ENCODE peak calls at places on chromosomes 2 and 18, in nine cellular contexts. S, H, F, Q, W, E, T, B and C are unnamed samples. For H3K4me1, the result is how much of the 10 kb centered on the place peaks cover.

GRCh38 chr2:141038341-141038740 is 1092.5 kb downstream of the LRP1B start:
- DNase-seq in E (no peak), H (no peak), T (no peak), Q (no peak), W (no peak), B (no peak), F (no peak), S (no peak), C (no peak)

GRCh38 chr18:52950153-52950552 is 610.2 kb downstream of the DCC start:
- DNase-seq in T (no peak), W (no peak), B (no peak), H (no peak), E (no peak), S (no peak), Q (no peak), F (no peak), C (no peak)

GRCh38 chr18:8389391-8390340 is 219.6 kb upstream of the RAB12 start:
- DNase-seq in S (peak), Q (peak), B (peak), F (peak), T (peak), E (peak), H (no peak), W (peak), C (peak)

GRCh38 chr18:80037869-80038630 is 3.8 kb downstream of the RBFA start:
- DNase-seq in Q (peak), H (no peak), B (no peak), E (no peak), S (no peak), W (no peak), T (no peak), F (no peak), C (no peak)

GRCh38 chr2:65638438-65638837 is 206.0 kb upstream of the SPRED2 start:
- DNase-seq in S (no peak), Q (no peak), W (no peak), F (no peak), T (no peak), E (no peak), H (no peak), B (no peak), C (no peak)

GRCh38 chr2:192438239-192438638 is 243.5 kb upstream of the TMEFF2 start:
- DNase-seq in W (no peak), F (no peak), Q (no peak), T (no peak), E (no peak), S (no peak), B (no peak), H (no peak), C (no peak)

GRCh38 chr2:38700881-38701458 is 35.1 kb downstream of the GALM start:
- DNase-seq in B (no peak), S (no peak), W (no peak), F (no peak), Q (no peak), E (no peak), H (no peak), T (no peak), C (no peak)

GRCh38 chr2:239533917-239534316 is 133.1 kb upstream of the HDAC4 start:
- DNase-seq in T (peak), Q (peak), F (no peak), S (no peak), B (peak), H (no peak), W (no peak), E (no peak), C (no peak)

GRCh38 chr2:145835665-145836064 is 1315.7 kb upstream of the ZEB2 start:
- DNase-seq in H (no peak), Q (no peak), S (no peak), B (no peak), W (no peak), T (no peak), F (no peak), E (no peak), C (no peak)

GRCh38 chr2:64913357-64913869 is 75.8 kb upstream of the SLC1A4 start:
- DNase-seq in W (peak), B (no peak), F (peak), H (no peak), Q (no peak), E (peak), S (no peak), T (no peak), C (peak)

GRCh38 chr2:168529900-168530561 is 74.0 kb downstream of the CERS6 start:
- DNase-seq in W (no peak), E (no peak), S (no peak), H (no peak), T (no peak), B (no peak), Q (no peak), F (no peak), C (peak)

GRCh38 chr2:40652155-40652554 is 200.3 kb upstream of the SLC8A1 start:
- DNase-seq in E (no peak), B (no peak), T (no peak), W (no peak), F (no peak), S (no peak), H (no peak), Q (no peak), C (no peak)

GRCh38 chr18:21499997-21500396 is 100.5 kb downstream of the ESCO1 start:
- DNase-seq in B (no peak), E (no peak), Q (no peak), F (no peak), W (no peak), H (no peak), T (no peak), S (no peak), C (no peak)

GRCh38 chr18:58924473-58924872 is 59.8 kb downstream of the ZNF532 start:
- DNase-seq in B (no peak), E (no peak), Q (no peak), T (no peak), W (no peak), S (no peak), H (no peak), F (no peak), C (no peak)

GRCh38 chr2:85438291-85439110 is 20.0 kb downstream of the SH2D6 start:
- DNase-seq in F (peak), W (no peak), Q (peak), T (no peak), B (no peak), S (no peak), E (no peak), H (no peak), C (no peak)

GRCh38 chr2:45816273-45816672 is 164.8 kb downstream of the PRKCE start:
- DNase-seq in Q (peak), F (peak), E (no peak), W (no peak), H (no peak), B (no peak), T (no peak), S (no peak), C (no peak)

GRCh38 chr2:146527166-146527565 is 1317.7 kb upstream of the ACVR2A start:
- DNase-seq in T (no peak), W (no peak), E (no peak), Q (no peak), H (no peak), F (no peak), S (no peak), B (no peak), C (no peak)

GRCh38 chr18:37440206-37440605 is 125.4 kb downstream of the CELF4 start:
- DNase-seq in W (no peak), E (no peak), F (no peak), Q (peak), H (no peak), B (no peak), T (peak), S (no peak), C (no peak)

GRCh38 chr2:133566967-133567645 is 1.2 kb downstream of the NCKAP5 start:
- DNase-seq in B (no peak), F (peak), H (no peak), W (no peak), S (peak), E (peak), Q (peak), T (peak), C (peak)

GRCh38 chr2:41364842-41365241 is 683.0 kb upstream of the PKDCC start:
- DNase-seq in W (no peak), H (no peak), S (no peak), Q (peak), F (no peak), B (no peak), E (no peak), T (no peak), C (no peak)

GRCh38 chr18:77133920-77134496 is 1.4 kb upstream of the MBP start:
- DNase-seq in W (no peak), E (no peak), F (no peak), H (no peak), T (peak), B (peak), Q (peak), S (no peak), C (no peak)

GRCh38 chr2:54531558-54531957 is 75.4 kb downstream of the SPTBN1 start:
- DNase-seq in Q (no peak), H (no peak), E (no peak), B (no peak), W (no peak), F (no peak), S (no peak), T (peak), C (peak)

GRCh38 chr18:44736664-44737063 is 56.0 kb downstream of the SETBP1 start:
- DNase-seq in Q (no peak), F (no peak), W (no peak), B (no peak), T (no peak), E (no peak), H (no peak), S (no peak), C (no peak)

GRCh38 chr2:232139786-232140562 is 178.5 kb downstream of the DIS3L2 start:
- DNase-seq in T (no peak), F (no peak), W (no peak), E (no peak), B (no peak), H (no peak), Q (no peak), S (no peak), C (no peak)

GRCh38 chr2:41782306-41783158 is 265.3 kb upstream of the PKDCC start:
- DNase-seq in F (no peak), Q (no peak), B (no peak), H (no peak), T (peak), W (peak), S (no peak), E (no peak), C (peak)

GRCh38 chr2:233486778-233487552 is 79.6 kb downstream of the USP40 start:
- DNase-seq in T (no peak), F (no peak), H (no peak), E (no peak), Q (no peak), W (no peak), S (no peak), B (no peak), C (peak)

GRCh38 chr2:186757009-186757408 is 63.1 kb downstream of the FAM171B start:
- DNase-seq in F (no peak), B (no peak), T (no peak), S (no peak), E (no peak), Q (no peak), W (no peak), H (no peak), C (no peak)

GRCh38 chr18:64693756-64694155 is 544.9 kb upstream of the LINC00305 start:
- DNase-seq in W (no peak), B (no peak), H (no peak), S (no peak), Q (no peak), F (no peak), E (no peak), T (no peak), C (no peak)

GRCh38 chr2:240250985-240251847 is 110.8 kb upstream of the OTOS start:
- DNase-seq in Q (peak), T (peak), B (peak), H (no peak), E (peak), S (peak), F (peak), W (no peak), C (peak)

GRCh38 chr2:135874966-135875365 is 1.3 kb downstream of the MCM6 start:
- DNase-seq in Q (no peak), F (no peak), T (no peak), W (no peak), E (no peak), B (no peak), S (no peak), H (no peak), C (no peak)

GRCh38 chr2:72024451-72025175 is 123.0 kb downstream of the CYP26B1 start:
- DNase-seq in F (peak), H (no peak), T (no peak), S (no peak), B (peak), Q (no peak), W (no peak), E (peak), C (peak)

GRCh38 chr2:218257390-218257981 is 3.3 kb upstream of the GPBAR1 start:
- DNase-seq in F (no peak), W (peak), H (peak), Q (no peak), S (peak), B (no peak), T (no peak), E (peak), C (no peak)
- H3K4me1 ChIP-seq in F (under half), W (under half), H (under half), Q (under half), S (under half), B (under half), T (under half), E (under half), C (under half)

GRCh38 chr2:20818820-20819219 is 4.1 kb downstream of the LDAH start:
- DNase-seq in E (no peak), W (no peak), Q (no peak), F (no peak), B (no peak), T (no peak), S (no peak), H (no peak), C (no peak)
- H3K27ac ChIP-seq in E (no peak), W (no peak), Q (no peak), F (no peak), B (no peak), T (no peak), S (no peak), H (no peak), C (no peak)

DNA sequence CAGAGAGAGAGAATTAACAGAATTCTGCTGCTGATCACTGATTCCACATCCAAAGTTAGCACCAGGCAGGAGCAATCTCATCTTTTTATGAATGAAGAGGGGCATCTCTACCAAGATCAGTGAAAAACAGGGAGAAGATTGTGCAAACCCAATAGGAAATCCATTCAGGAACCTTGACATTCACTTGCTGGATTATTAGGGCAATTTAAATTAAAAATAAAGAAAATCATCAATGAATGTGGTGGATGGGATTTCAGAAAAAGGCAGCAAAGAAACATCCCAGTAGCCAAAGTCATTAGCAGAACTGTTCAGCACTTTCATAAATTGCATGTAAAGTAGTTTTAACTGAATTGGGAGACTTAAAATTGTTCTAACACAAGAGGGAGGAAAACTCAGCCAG is 423.2 kb downstream of the TGIF1 start:
- DNase-seq in H (no peak), W (no peak), E (no peak), S (no peak), B (no peak), T (no peak), F (no peak), Q (no peak), C (no peak)
- H3K4me1 ChIP-seq in H (under half), W (under half), E (under half), S (under half), B (under half), T (under half), F (under half), Q (under half), C (under half)

GRCh38 chr2:189544638-189545037 is 35.9 kb downstream of the SLC40A1 start:
- DNase-seq in T (no peak), B (no peak), F (no peak), H (no peak), S (no peak), Q (no peak), E (no peak), W (no peak), C (no peak)

GRCh38 chr2:189542145-189542882 is 38.3 kb downstream of the SLC40A1 start:
- DNase-seq in H (no peak), W (no peak), T (peak), Q (no peak), S (no peak), B (no peak), E (no peak), F (peak), C (no peak)

GRCh38 chr2:189548686-189549439 is 31.7 kb downstream of the SLC40A1 start:
- DNase-seq in H (no peak), E (no peak), B (no peak), S (no peak), F (no peak), T (no peak), Q (no peak), W (no peak), C (no peak)

GRCh38 chr2:189541591-189541990 is 39.0 kb downstream of the SLC40A1 start:
- DNase-seq in B (no peak), Q (no peak), E (no peak), F (no peak), T (peak), W (no peak), H (no peak), S (no peak), C (no peak)

DNA sequence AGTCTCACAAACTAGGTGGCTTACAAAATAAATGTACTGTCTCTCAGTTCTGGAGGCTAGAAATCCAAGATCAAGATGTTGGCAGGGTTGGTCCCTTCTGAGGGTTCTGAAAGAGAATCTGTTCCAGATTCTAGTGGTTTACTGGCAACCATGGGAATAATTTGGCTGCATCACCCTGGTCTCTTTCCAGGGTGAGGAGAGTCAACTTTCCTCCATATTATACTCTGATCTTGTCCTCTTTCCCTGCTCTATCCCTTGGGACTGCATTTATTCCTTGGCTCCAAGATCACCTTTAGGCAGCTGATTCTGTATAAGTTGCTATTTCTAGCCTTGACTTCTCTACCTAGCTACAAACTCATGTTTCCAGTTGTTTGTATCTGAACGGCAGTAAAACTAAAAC is 35.2 kb downstream of the SLC40A1 start:
- DNase-seq in F (no peak), Q (no peak), E (no peak), W (no peak), T (no peak), H (no peak), B (no peak), S (no peak), C (no peak)
- H3K27ac ChIP-seq in F (peak), Q (no peak), E (no peak), W (no peak), T (no peak), H (no peak), B (peak), S (no peak), C (no peak)

DNA sequence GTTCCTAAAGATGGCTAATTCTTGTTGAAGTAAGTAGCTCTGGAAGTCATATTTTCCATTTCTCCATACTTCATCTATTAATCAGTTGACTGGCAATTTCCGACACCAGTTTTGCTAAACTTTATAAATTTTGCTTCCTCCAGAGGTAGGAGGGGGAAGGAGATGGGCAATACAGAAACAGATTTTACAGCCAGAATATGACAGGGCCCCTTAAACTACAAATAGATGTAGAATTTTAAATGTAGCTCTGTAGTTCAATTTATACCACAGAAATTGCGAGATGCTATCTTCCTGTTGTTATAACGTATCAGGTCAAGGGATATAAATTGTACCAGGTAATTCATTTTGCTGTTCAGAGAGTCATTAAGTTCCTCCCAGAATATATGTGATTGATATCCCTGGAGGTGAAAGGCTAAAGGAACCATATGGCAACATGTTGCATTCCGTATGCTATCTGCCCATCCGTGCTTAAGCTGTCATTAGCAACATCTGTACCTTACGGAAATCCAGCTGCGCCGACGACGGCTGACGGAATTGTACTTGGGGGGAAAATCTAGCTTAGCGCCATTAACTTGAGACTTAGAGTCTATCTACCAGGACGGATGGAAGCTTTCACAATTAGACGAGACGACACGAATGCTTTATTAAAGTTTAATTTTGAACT is 8.4 kb upstream of the NR4A2 start:
- DNase-seq in E (no peak), Q (no peak), S (no peak), B (peak), T (no peak), H (no peak), F (no peak), W (no peak), C (no peak)
- H3K4me1 ChIP-seq in E (under half), Q (under half), S (under half), B (under half), T (under half), H (under half), F (under half), W (under half), C (under half)

DNA sequence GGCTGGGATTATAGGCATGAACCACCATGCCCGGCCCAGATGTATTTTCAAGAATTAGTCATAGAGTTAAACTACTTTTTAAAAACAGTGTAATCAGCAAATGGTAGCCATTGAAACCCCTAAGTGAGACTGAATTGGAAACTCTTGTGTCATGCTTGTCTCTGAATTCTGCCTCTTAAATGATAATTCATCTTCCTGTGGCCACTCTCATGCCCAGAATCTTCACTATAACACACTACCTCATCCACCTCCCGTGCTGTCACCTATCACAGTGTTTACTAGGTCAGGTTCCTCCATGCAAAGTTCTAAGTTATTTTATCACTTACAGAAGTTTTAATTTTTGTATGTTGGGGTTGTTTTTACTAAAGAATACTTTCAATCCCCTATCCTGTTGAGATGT is 197.5 kb downstream of the PHLPP1 start:
- DNase-seq in Q (no peak), S (no peak), H (no peak), W (no peak), E (no peak), F (no peak), B (no peak), T (no peak), C (no peak)
- H3K27ac ChIP-seq in Q (no peak), S (peak), H (no peak), W (no peak), E (no peak), F (no peak), B (no peak), T (no peak), C (no peak)